ENCODE peak calls at places on chromosomes 5 and 9, in nine cellular contexts. B, R, V, C, D, K, G, H and M are unnamed samples.

GRCh38 chr5:15510092-15510491 is 10.1 kb downstream of the FBXL7 start:
- DNase-seq in B (no peak), R (peak), V (no peak), C (no peak), D (no peak), K (no peak), G (no peak), H (peak), M (no peak)

GRCh38 chr9:127942152-127943010 is 4.7 kb upstream of the DPM2 start:
- DNase-seq in B (no peak), R (peak), V (no peak), C (no peak), D (peak), K (no peak), G (peak), H (peak), M (peak)

GRCh38 chr9:36928670-36929349 is 105.3 kb downstream of the PAX5 start:
- DNase-seq in B (no peak), R (peak), V (no peak), C (no peak), D (no peak), K (no peak), G (no peak), H (peak), M (no peak)

GRCh38 chr9:136531904-136532798 is 13.7 kb downstream of the NOTCH1 start:
- DNase-seq in B (no peak), R (no peak), V (no peak), C (no peak), D (no peak), K (no peak), G (no peak), H (no peak), M (no peak)

GRCh38 chr5:99553411-99553810 is 624.6 kb upstream of the CHD1 start:
- DNase-seq in B (no peak), R (no peak), V (no peak), C (no peak), D (no peak), K (no peak), G (no peak), H (no peak), M (no peak)

GRCh38 chr5:75656311-75657003 is 45.2 kb downstream of the ANKDD1B start:
- DNase-seq in B (no peak), R (peak), V (no peak), C (no peak), D (no peak), K (no peak), G (no peak), H (peak), M (no peak)

GRCh38 chr9:136991993-136992818 is at the start of gene PAXX:
- DNase-seq in B (peak), R (peak), V (peak), C (peak), D (peak), K (peak), G (peak), H (peak), M (peak)

GRCh38 chr5:15643731-15644130 is 143.8 kb downstream of the FBXL7 start:
- DNase-seq in B (no peak), R (no peak), V (no peak), C (no peak), D (no peak), K (no peak), G (no peak), H (no peak), M (no peak)

GRCh38 chr5:146877178-146877681 is 1.3 kb downstream of the PPP2R2B start:
- DNase-seq in B (no peak), R (no peak), V (no peak), C (no peak), D (no peak), K (peak), G (peak), H (no peak), M (no peak)

GRCh38 chr5:126777257-126777973 is 479 bp downstream of the LMNB1 start:
- DNase-seq in B (peak), R (peak), V (peak), C (peak), D (peak), K (peak), G (peak), H (peak), M (no peak)

GRCh38 chr5:57432876-57433275 is 49.7 kb downstream of the ACTBL2 start:
- DNase-seq in B (no peak), R (no peak), V (no peak), C (no peak), D (no peak), K (no peak), G (no peak), H (no peak), M (no peak)